ENCODE peak calls at places on chromosomes 13 and 19, in five cellular contexts. One of them, this sample, is unnamed.

GRCh38 chr13:78978381-78978998 is 319.5 kb upstream of the OBI1 start:
- DNase-seq in H1: no peak
- DNase-seq in heart left ventricle: no peak
- DNase-seq in ovary: no peak
- DNase-seq in uterus: peak
- DNase-seq in this sample: peak

GRCh38 chr19:5086725-5087439 is 118.0 kb downstream of the KDM4B start:
- DNase-seq in H1: peak
- DNase-seq in heart left ventricle: no peak
- DNase-seq in ovary: no peak
- DNase-seq in uterus: no peak
- DNase-seq in this sample: no peak

GRCh38 chr19:50377051-50377441 is 789 bp downstream of the NR1H2 start:
- DNase-seq in H1: peak
- DNase-seq in heart left ventricle: no peak
- DNase-seq in ovary: peak
- DNase-seq in uterus: peak
- DNase-seq in this sample: no peak

GRCh38 chr19:32676186-32676894 is 692 bp downstream of the RGS9BP start:
- DNase-seq in H1: peak
- DNase-seq in heart left ventricle: no peak
- DNase-seq in ovary: no peak
- DNase-seq in uterus: no peak
- DNase-seq in this sample: no peak

GRCh38 chr13:97339019-97339988 is 94.7 kb upstream of the RAP2A start:
- DNase-seq in H1: no peak
- DNase-seq in heart left ventricle: peak
- DNase-seq in ovary: peak
- DNase-seq in uterus: peak
- DNase-seq in this sample: no peak

GRCh38 chr13:51520524-51520923 is 63.7 kb upstream of the WDFY2 start:
- DNase-seq in H1: no peak
- DNase-seq in heart left ventricle: no peak
- DNase-seq in ovary: no peak
- DNase-seq in uterus: no peak
- DNase-seq in this sample: no peak

GRCh38 chr13:51154029-51154555 is 43.0 kb upstream of the C13orf42 start:
- DNase-seq in H1: peak
- DNase-seq in heart left ventricle: no peak
- DNase-seq in ovary: no peak
- DNase-seq in uterus: no peak
- DNase-seq in this sample: no peak

GRCh38 chr13:113387396-113387795 is 23.5 kb upstream of the GRTP1 start:
- DNase-seq in H1: no peak
- DNase-seq in heart left ventricle: no peak
- DNase-seq in ovary: no peak
- DNase-seq in uterus: no peak
- DNase-seq in this sample: no peak

GRCh38 chr19:39263912-39264305 is 4.3 kb upstream of the IFNL2 start:
- DNase-seq in H1: peak
- DNase-seq in heart left ventricle: no peak
- DNase-seq in ovary: no peak
- DNase-seq in uterus: no peak
- DNase-seq in this sample: no peak

GRCh38 chr13:46296920-46297319 is 85.2 kb downstream of the LRRC63 start:
- DNase-seq in H1: no peak
- DNase-seq in heart left ventricle: no peak
- DNase-seq in ovary: no peak
- DNase-seq in uterus: no peak
- DNase-seq in this sample: no peak

GRCh38 chr19:47497073-47497766 is 13.2 kb upstream of the KPTN start:
- DNase-seq in H1: no peak
- DNase-seq in heart left ventricle: no peak
- DNase-seq in ovary: no peak
- DNase-seq in uterus: no peak
- DNase-seq in this sample: no peak

GRCh38 chr19:46211201-46211881 is 18.2 kb upstream of the IGFL1 start:
- DNase-seq in H1: peak
- DNase-seq in heart left ventricle: no peak
- DNase-seq in ovary: no peak
- DNase-seq in uterus: no peak
- DNase-seq in this sample: no peak

GRCh38 chr19:11699931-11700794 is 38.6 kb downstream of the ZNF823 start:
- DNase-seq in H1: no peak
- DNase-seq in heart left ventricle: no peak
- DNase-seq in ovary: no peak
- DNase-seq in uterus: no peak
- DNase-seq in this sample: no peak

GRCh38 chr13:107960301-107960700 is 255.0 kb downstream of the LIG4 start:
- DNase-seq in H1: no peak
- DNase-seq in heart left ventricle: no peak
- DNase-seq in ovary: no peak
- DNase-seq in uterus: no peak
- DNase-seq in this sample: no peak

GRCh38 chr19:50660083-50660366 is 10.8 kb downstream of the C19orf81 start:
- DNase-seq in H1: no peak
- DNase-seq in heart left ventricle: no peak
- DNase-seq in ovary: no peak
- DNase-seq in uterus: no peak
- DNase-seq in this sample: no peak

GRCh38 chr13:40518481-40518882 is 148.0 kb downstream of the FOXO1 start:
- DNase-seq in H1: peak
- DNase-seq in heart left ventricle: no peak
- DNase-seq in ovary: no peak
- DNase-seq in uterus: no peak
- DNase-seq in this sample: no peak

GRCh38 chr19:19171110-19171672 is 1.1 kb upstream of the MEF2B start:
- DNase-seq in H1: no peak
- DNase-seq in heart left ventricle: no peak
- DNase-seq in ovary: no peak
- DNase-seq in uterus: no peak
- DNase-seq in this sample: no peak

GRCh38 chr19:39411006-39411831 is 1.2 kb upstream of the PLEKHG2 start:
- DNase-seq in H1: peak
- DNase-seq in heart left ventricle: no peak
- DNase-seq in ovary: peak
- DNase-seq in uterus: peak
- DNase-seq in this sample: no peak

GRCh38 chr13:21694831-21695230 is 24.0 kb downstream of the FGF9 start:
- DNase-seq in H1: no peak
- DNase-seq in heart left ventricle: peak
- DNase-seq in ovary: no peak
- DNase-seq in uterus: no peak
- DNase-seq in this sample: no peak

GRCh38 chr13:26679945-26680516 is 80.6 kb downstream of the GPR12 start:
- DNase-seq in H1: no peak
- DNase-seq in heart left ventricle: no peak
- DNase-seq in ovary: no peak
- DNase-seq in uterus: no peak
- DNase-seq in this sample: no peak

GRCh38 chr19:51000426-51000825 is 978 bp downstream of the KLK8 start:
- DNase-seq in H1: no peak
- DNase-seq in heart left ventricle: no peak
- DNase-seq in ovary: no peak
- DNase-seq in uterus: no peak
- DNase-seq in this sample: no peak

GRCh38 chr19:4977299-4978174 is 8.6 kb downstream of the KDM4B start:
- DNase-seq in H1: no peak
- DNase-seq in heart left ventricle: no peak
- DNase-seq in ovary: peak
- DNase-seq in uterus: peak
- DNase-seq in this sample: no peak

GRCh38 chr13:109780880-109781383 is 5.5 kb downstream of the IRS2 start:
- DNase-seq in H1: no peak
- DNase-seq in heart left ventricle: no peak
- DNase-seq in ovary: no peak
- DNase-seq in uterus: no peak
- DNase-seq in this sample: no peak

GRCh38 chr19:51060336-51060735 is 4.6 kb downstream of the KLK13 start:
- DNase-seq in H1: no peak
- DNase-seq in heart left ventricle: no peak
- DNase-seq in ovary: no peak
- DNase-seq in uterus: no peak
- DNase-seq in this sample: no peak

GRCh38 chr19:30160996-30161655 is 211.1 kb upstream of the ZNF536 start:
- DNase-seq in H1: peak
- DNase-seq in heart left ventricle: no peak
- DNase-seq in ovary: no peak
- DNase-seq in uterus: no peak
- DNase-seq in this sample: no peak

GRCh38 chr19:6773323-6773931 is 919 bp downstream of the VAV1 start:
- DNase-seq in H1: no peak
- DNase-seq in heart left ventricle: no peak
- DNase-seq in ovary: no peak
- DNase-seq in uterus: no peak
- DNase-seq in this sample: no peak

GRCh38 chr19:18662972-18663732 is 20.3 kb upstream of the CRTC1 start:
- DNase-seq in H1: no peak
- DNase-seq in heart left ventricle: no peak
- DNase-seq in ovary: no peak
- DNase-seq in uterus: no peak
- DNase-seq in this sample: no peak

GRCh38 chr13:69291292-69291906 is 816.2 kb upstream of the ATXN8OS start:
- DNase-seq in H1: no peak
- DNase-seq in heart left ventricle: no peak
- DNase-seq in ovary: no peak
- DNase-seq in uterus: no peak
- DNase-seq in this sample: no peak

GRCh38 chr13:61884830-61885229 is 469.2 kb upstream of the PCDH20 start:
- DNase-seq in H1: no peak
- DNase-seq in heart left ventricle: no peak
- DNase-seq in ovary: no peak
- DNase-seq in uterus: no peak
- DNase-seq in this sample: no peak

GRCh38 chr13:42526276-42526675 is 47.7 kb upstream of the TNFSF11 start:
- DNase-seq in H1: no peak
- DNase-seq in heart left ventricle: no peak
- DNase-seq in ovary: no peak
- DNase-seq in uterus: no peak
- DNase-seq in this sample: no peak

GRCh38 chr19:41218615-41219507 is at the start of gene AXL:
- DNase-seq in H1: peak
- DNase-seq in heart left ventricle: peak
- DNase-seq in ovary: peak
- DNase-seq in uterus: peak
- DNase-seq in this sample: no peak

GRCh38 chr19:41222240-41222639 is 3.2 kb downstream of the AXL start:
- DNase-seq in H1: no peak
- DNase-seq in heart left ventricle: no peak
- DNase-seq in ovary: no peak
- DNase-seq in uterus: no peak
- DNase-seq in this sample: no peak

GRCh38 chr19:41218249-41218614 is 791 bp upstream of the AXL start:
- DNase-seq in H1: no peak
- DNase-seq in heart left ventricle: no peak
- DNase-seq in ovary: no peak
- DNase-seq in uterus: no peak
- DNase-seq in this sample: no peak

GRCh38 chr19:41221514-41222205 is 2.6 kb downstream of the AXL start:
- DNase-seq in H1: no peak
- DNase-seq in heart left ventricle: no peak
- DNase-seq in ovary: no peak
- DNase-seq in uterus: no peak
- DNase-seq in this sample: no peak

GRCh38 chr19:41219924-41220567 is 1.0 kb downstream of the AXL start:
- DNase-seq in H1: no peak
- DNase-seq in heart left ventricle: peak
- DNase-seq in ovary: peak
- DNase-seq in uterus: peak
- DNase-seq in this sample: no peak
- H3K4me3 ChIP-seq in H1: peak
- H3K4me3 ChIP-seq in heart left ventricle: peak
- H3K4me3 ChIP-seq in ovary: peak
- H3K4me3 ChIP-seq in uterus: peak
- H3K4me3 ChIP-seq in this sample: peak

DNA sequence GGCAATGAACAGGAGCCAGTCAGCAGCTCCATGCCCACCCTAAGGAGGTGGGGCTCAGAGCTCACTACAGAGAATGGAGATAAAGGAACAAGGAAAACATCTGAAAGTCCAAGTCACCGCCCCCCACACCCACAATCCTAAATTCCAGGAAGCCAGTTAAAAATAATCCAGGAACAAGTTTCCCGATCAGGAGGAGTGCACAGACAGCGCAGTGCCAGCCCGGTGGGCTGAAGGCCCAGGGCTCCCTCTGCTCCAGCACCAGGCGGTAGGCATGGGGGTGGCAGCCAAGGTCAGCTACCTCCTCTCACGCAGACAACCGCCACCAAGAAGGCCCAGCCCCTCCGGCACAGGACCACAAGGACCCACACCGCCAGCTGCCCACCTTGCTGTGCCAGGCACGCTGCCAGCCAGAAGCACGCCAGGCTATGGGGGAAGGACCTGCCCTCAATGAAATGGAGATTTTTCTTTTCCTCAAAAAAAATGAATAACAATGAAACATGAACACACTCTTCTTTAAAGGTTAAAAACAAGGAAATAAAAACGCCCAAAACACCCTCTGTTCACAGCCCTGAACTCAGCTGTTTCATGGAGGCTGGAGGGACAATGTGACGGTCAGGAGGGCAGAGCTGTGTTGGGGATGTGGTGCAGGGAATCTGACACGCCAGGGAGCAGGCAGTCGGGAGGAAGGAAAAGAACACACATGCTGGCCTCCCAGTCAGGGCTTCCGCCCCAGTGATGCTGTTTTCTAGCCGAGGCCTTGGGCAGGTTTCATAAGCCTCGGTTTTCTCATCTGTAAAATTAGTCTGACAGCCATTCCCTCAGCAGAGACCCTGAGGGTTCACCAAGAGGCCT is 11.0 kb downstream of the STK24 start:
- DNase-seq in H1: no peak
- DNase-seq in heart left ventricle: peak
- DNase-seq in ovary: peak
- DNase-seq in uterus: no peak
- DNase-seq in this sample: no peak
- TF ChIP-seq POLR2A in H1: no peak
- TF ChIP-seq POLR2A in heart left ventricle: no peak
- TF ChIP-seq POLR2A in ovary: no peak
- TF ChIP-seq POLR2A in uterus: no peak
- TF ChIP-seq POLR2A in this sample: no peak

GRCh38 chr13:43939149-43939548 is 59.4 kb downstream of the LACC1 start:
- DNase-seq in H1: no peak
- DNase-seq in heart left ventricle: no peak
- DNase-seq in ovary: no peak
- DNase-seq in uterus: no peak
- DNase-seq in this sample: no peak
- H3K4me3 ChIP-seq in H1: no peak
- H3K4me3 ChIP-seq in heart left ventricle: no peak
- H3K4me3 ChIP-seq in ovary: no peak
- H3K4me3 ChIP-seq in uterus: no peak
- H3K4me3 ChIP-seq in this sample: no peak

GRCh38 chr19:13847033-13847899 is 29.7 kb upstream of the NANOS3 start:
- DNase-seq in H1: peak
- DNase-seq in heart left ventricle: peak
- DNase-seq in ovary: peak
- DNase-seq in uterus: peak
- DNase-seq in this sample: no peak
- TF ChIP-seq POLR2A in H1: peak
- TF ChIP-seq POLR2A in heart left ventricle: no peak
- TF ChIP-seq POLR2A in ovary: peak
- TF ChIP-seq POLR2A in uterus: peak
- TF ChIP-seq POLR2A in this sample: peak

This sample was measured in esophagus squamous epithelium.